ENCODE peak calls at places on chromosomes 2 and 18, in ten cellular contexts. H is transverse colon, I is heart left ventricle, P is A549, X is spleen, B is ovary, U is H54, Z is right lobe of liver, A is IMR-90, W is stomach. F is an unnamed sample.

GRCh38 chr18:36519358-36519757 is 221.8 kb downstream of the FHOD3 start:
- DNase-seq in H (no peak), I (no peak), P (no peak), X (no peak), B (no peak), U (peak; percentile 44), Z (no peak), A (peak; percentile 52), W (no peak), F (no peak)

GRCh38 chr2:18762667-18763066 is 173.3 kb upstream of the NT5C1B start:
- DNase-seq in H (no peak), I (no peak), P (no peak), X (no peak), B (no peak), U (no peak), Z (no peak), A (peak; percentile 37), W (no peak), F (no peak)

GRCh38 chr2:41326801-41327200 is 721.0 kb upstream of the PKDCC start:
- DNase-seq in H (no peak), I (no peak), P (no peak), X (no peak), B (no peak), U (no peak), Z (no peak), A (no peak), W (no peak), F (no peak)

GRCh38 chr2:105545731-105546622 is 147.1 kb upstream of the FHL2 start:
- DNase-seq in H (peak; percentile 76), I (peak; percentile 74), P (peak; percentile 74), X (peak; percentile 84), B (peak; percentile 59), U (peak; percentile 61), Z (peak; percentile 66), A (peak; percentile 62), W (peak; percentile 78), F (peak; percentile 75)

GRCh38 chr2:39942970-39943369 is 163.9 kb upstream of the THUMPD2 start:
- DNase-seq in H (no peak), I (no peak), P (no peak), X (no peak), B (no peak), U (no peak), Z (no peak), A (peak; percentile 33), W (no peak), F (no peak)

GRCh38 chr2:9440058-9440727 is 16.7 kb downstream of the CPSF3 start:
- DNase-seq in H (no peak), I (no peak), P (no peak), X (no peak), B (no peak), U (no peak), Z (no peak), A (peak; percentile 82), W (no peak), F (no peak)

GRCh38 chr2:197075754-197076337 is 149.3 kb upstream of the PGAP1 start:
- DNase-seq in H (no peak), I (no peak), P (no peak), X (no peak), B (no peak), U (no peak), Z (no peak), A (no peak), W (no peak), F (peak; percentile 50)

GRCh38 chr2:239826786-239827510 is 198.2 kb downstream of the NDUFA10 start:
- DNase-seq in H (no peak), I (peak; percentile 48), P (no peak), X (peak; percentile 68), B (no peak), U (no peak), Z (no peak), A (no peak), W (peak; percentile 22), F (no peak)

GRCh38 chr2:101983486-101983885 is 8.3 kb upstream of the IL1R2 start:
- DNase-seq in H (no peak), I (no peak), P (no peak), X (no peak), B (no peak), U (no peak), Z (no peak), A (no peak), W (no peak), F (no peak)

GRCh38 chr2:73418343-73418742 is 32.7 kb downstream of the ALMS1 start:
- DNase-seq in H (peak; percentile 31), I (peak; percentile 78), P (no peak), X (no peak), B (peak; percentile 79), U (no peak), Z (peak; percentile 35), A (peak; percentile 91), W (peak; percentile 29), F (no peak)

GRCh38 chr2:200308001-200308400 is 1.5 kb downstream of the SPATS2L start:
- DNase-seq in H (no peak), I (no peak), P (no peak), X (no peak), B (no peak), U (no peak), Z (no peak), A (peak; percentile 61), W (no peak), F (no peak)

DNA sequence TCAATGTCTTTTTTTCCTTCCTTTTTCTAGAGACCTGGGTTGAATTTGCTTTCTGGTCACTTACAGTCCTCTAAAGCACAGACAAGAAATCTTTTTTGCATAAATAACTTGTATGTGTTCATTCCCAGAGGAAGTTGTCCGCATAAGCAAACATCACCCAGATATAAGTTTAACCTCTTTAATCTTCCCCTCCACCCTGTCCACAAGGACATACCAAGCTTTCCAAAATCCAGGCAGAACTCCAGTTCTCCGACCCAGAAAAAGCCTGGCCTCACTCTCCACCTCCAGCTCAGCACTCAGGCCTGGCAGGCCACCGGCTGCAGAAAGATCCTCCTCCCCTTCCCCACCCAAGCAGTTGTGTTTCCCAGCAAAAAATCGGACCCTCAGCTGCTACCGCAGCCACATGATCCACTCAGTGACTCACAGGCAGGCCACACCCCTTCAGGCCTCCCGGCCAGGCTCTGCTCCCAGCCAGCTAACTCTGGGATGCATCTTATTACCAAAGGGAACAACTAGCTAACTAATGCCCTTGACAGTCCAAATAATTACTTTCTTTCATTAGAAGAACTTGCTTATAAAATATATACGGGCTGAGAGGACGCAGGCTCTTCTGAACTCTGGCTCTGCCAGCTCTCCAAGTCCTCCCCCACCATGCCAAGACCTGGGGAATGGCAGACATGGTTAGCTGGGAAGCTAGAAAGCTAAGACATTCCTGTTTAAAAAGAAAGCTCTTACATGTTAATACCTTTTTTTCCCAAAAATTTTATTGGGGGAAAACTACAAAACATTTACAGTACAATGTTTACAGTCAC is 4.5 kb downstream of the ZFP36L2 start:
- DNase-seq in H (peak; percentile 90), I (peak; percentile 91), P (peak; percentile 89), X (peak; percentile 93), B (peak; percentile 91), U (peak; percentile 98), Z (peak; percentile 88), A (peak; percentile 97), W (peak; percentile 83), F (peak; percentile 88)
- TF ChIP-seq POLR2A in H (peak; percentile 85), I (no peak), P (peak; percentile 29), X (peak; percentile 66), B (peak; percentile 25), U (no peak), Z (peak; percentile 46), A (peak; percentile 1), W (peak; percentile 22), F (peak; percentile 95)

GRCh38 chr2:127525692-127526141 is 572 bp downstream of the IWS1 start:
- DNase-seq in H (no peak), I (no peak), P (peak; percentile 14), X (no peak), B (no peak), U (no peak), Z (no peak), A (peak; percentile 59), W (no peak), F (peak; percentile 74)
- TF ChIP-seq POLR2A in H (no peak), I (no peak), P (no peak), X (no peak), B (no peak), U (no peak), Z (no peak), A (no peak), W (no peak), F (no peak)

GRCh38 chr2:169509230-169509917 is at the start of gene KLHL41:
- DNase-seq in H (no peak), I (no peak), P (no peak), X (no peak), B (no peak), U (no peak), Z (no peak), A (peak; percentile 50), W (no peak), F (no peak)
- TF ChIP-seq POLR2A in H (no peak), I (no peak), P (no peak), X (no peak), B (no peak), U (no peak), Z (no peak), A (no peak), W (no peak), F (no peak)

GRCh38 chr18:10056506-10056905 is 142.7 kb downstream of the VAPA start:
- DNase-seq in H (no peak), I (no peak), P (no peak), X (no peak), B (no peak), U (no peak), Z (no peak), A (no peak), W (no peak), F (no peak)

GRCh38 chr18:10054366-10054765 is 140.6 kb downstream of the VAPA start:
- DNase-seq in H (no peak), I (no peak), P (no peak), X (no peak), B (no peak), U (no peak), Z (no peak), A (no peak), W (no peak), F (no peak)

GRCh38 chr18:10057401-10057800 is 143.6 kb downstream of the VAPA start:
- DNase-seq in H (no peak), I (no peak), P (no peak), X (no peak), B (no peak), U (no peak), Z (no peak), A (no peak), W (no peak), F (no peak)

GRCh38 chr18:10053861-10054260 is 140.0 kb downstream of the VAPA start:
- DNase-seq in H (no peak), I (no peak), P (no peak), X (no peak), B (no peak), U (no peak), Z (no peak), A (no peak), W (no peak), F (no peak)

DNA sequence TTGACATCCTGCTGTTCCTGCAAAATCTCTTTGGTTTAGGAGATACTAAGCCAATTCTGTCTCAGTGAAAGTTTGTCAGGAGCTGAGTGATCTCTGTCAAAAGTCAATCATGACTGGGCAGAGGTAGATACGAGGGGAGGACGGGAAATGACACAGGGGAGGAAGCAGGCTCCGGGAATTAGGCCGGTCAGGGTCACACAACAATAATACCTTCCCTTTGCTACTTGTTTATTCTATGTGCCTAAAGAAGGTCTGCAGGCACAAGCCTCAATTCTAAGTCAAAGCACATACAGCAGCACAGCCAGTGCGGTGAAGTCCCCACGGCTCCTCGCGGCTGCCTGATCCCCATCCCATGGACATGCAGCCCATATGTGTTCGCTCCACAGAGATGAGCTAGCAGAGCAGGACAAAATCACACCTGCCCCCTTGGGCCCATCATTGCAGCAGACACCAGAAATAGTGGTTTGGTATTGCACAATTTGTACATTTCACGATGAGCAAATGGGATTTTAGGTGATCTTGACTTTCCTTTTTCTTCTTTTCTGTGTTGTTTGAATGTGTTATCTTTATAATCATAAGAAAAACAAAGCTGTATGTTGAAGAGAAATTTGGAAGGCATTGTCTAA is 141.4 kb downstream of the VAPA start:
- DNase-seq in H (no peak), I (no peak), P (no peak), X (no peak), B (no peak), U (no peak), Z (no peak), A (no peak), W (no peak), F (no peak)
- TF ChIP-seq POLR2A in H (no peak), I (no peak), P (no peak), X (no peak), B (no peak), U (no peak), Z (no peak), A (no peak), W (no peak), F (no peak)

F was measured in erythroblast.